ENCODE peak calls at places on chromosome 7, in four cellular contexts. M is fibroblast of lung, I is heart left ventricle, X is tibial artery. H is an unnamed sample.
A peak's percentile ranks its signal among the peaks of the same experiment; 100 is the strongest.

GRCh38 chr7:80634505-80634904 is 3.9 kb upstream of the CD36 start:
- DNase-seq in M (peak; percentile 97), I (no peak), X (no peak), H (peak; percentile 81)

GRCh38 chr7:149427096-149427680 is 33.7 kb downstream of the ZNF777 start:
- DNase-seq in M (no peak), I (no peak), X (no peak), H (no peak)

GRCh38 chr7:12764355-12765000 is 77.0 kb downstream of the ARL4A start:
- DNase-seq in M (no peak), I (no peak), X (no peak), H (no peak)

GRCh38 chr7:144814326-144814725 is 21.5 kb downstream of the TPK1 start:
- DNase-seq in M (no peak), I (no peak), X (no peak), H (no peak)

GRCh38 chr7:157691521-157692155 is 354.8 kb downstream of the DNAJB6 start:
- DNase-seq in M (no peak), I (peak; percentile 24), X (no peak), H (no peak)

GRCh38 chr7:123748171-123748733 is 551 bp downstream of the WASL start:
- DNase-seq in M (peak; percentile 42), I (peak; percentile 55), X (peak; percentile 40), H (no peak)

GRCh38 chr7:145511014-145511413 is 605.6 kb upstream of the CNTNAP2 start:
- DNase-seq in M (peak; percentile 47), I (no peak), X (no peak), H (no peak)

GRCh38 chr7:129739427-129739826 is 127.9 kb downstream of the NRF1 start:
- DNase-seq in M (no peak), I (peak; percentile 53), X (no peak), H (peak; percentile 16)

GRCh38 chr7:78015574-78016260 is 217.1 kb downstream of the PHTF2 start:
- DNase-seq in M (no peak), I (no peak), X (no peak), H (no peak)

GRCh38 chr7:134084488-134085144 is 42.5 kb upstream of the LRGUK start:
- DNase-seq in M (no peak), I (no peak), X (no peak), H (no peak)

GRCh38 chr7:54719425-54719824 is 39.6 kb downstream of the SEC61G start:
- DNase-seq in M (no peak), I (no peak), X (no peak), H (no peak)

GRCh38 chr7:4661871-4662270 is 20.2 kb upstream of the FOXK1 start:
- DNase-seq in M (peak; percentile 68), I (no peak), X (no peak), H (no peak)

GRCh38 chr7:154287370-154287769 is 235.2 kb downstream of the DPP6 start:
- DNase-seq in M (no peak), I (no peak), X (no peak), H (no peak)

GRCh38 chr7:156039971-156040677 is 227.9 kb upstream of the SHH start:
- DNase-seq in M (no peak), I (no peak), X (no peak), H (no peak)

GRCh38 chr7:97179454-97180104 is 62.1 kb downstream of the SDHAF3 start:
- DNase-seq in M (peak; percentile 72), I (peak; percentile 26), X (no peak), H (no peak)

GRCh38 chr7:115707236-115707635 is 323.3 kb downstream of the TFEC start:
- DNase-seq in M (peak; percentile 16), I (no peak), X (no peak), H (peak; percentile 28)

GRCh38 chr7:78510580-78511188 is 712.1 kb downstream of the PHTF2 start:
- DNase-seq in M (peak; percentile 71), I (no peak), X (no peak), H (no peak)

GRCh38 chr7:16712916-16713315 is 40.6 kb upstream of the TSPAN13 start:
- DNase-seq in M (no peak), I (no peak), X (no peak), H (no peak)

GRCh38 chr7:75650062-75650461 is 88.7 kb downstream of the HIP1 start:
- DNase-seq in M (no peak), I (no peak), X (no peak), H (no peak)

GRCh38 chr7:39228946-39229345 is 251.2 kb downstream of the POU6F2 start:
- DNase-seq in M (no peak), I (no peak), X (no peak), H (peak; percentile 3)

GRCh38 chr7:159329979-159330378 is 185.3 kb upstream of the VIPR2 start:
- DNase-seq in M (no peak), I (no peak), X (no peak), H (no peak)

GRCh38 chr7:44431091-44431608 is 59.3 kb downstream of the NUDCD3 start:
- DNase-seq in M (no peak), I (peak; percentile 34), X (no peak), H (no peak)

GRCh38 chr7:69670701-69671100 is 72.4 kb downstream of the AUTS2 start:
- DNase-seq in M (peak; percentile 19), I (no peak), X (no peak), H (peak; percentile 3)

GRCh38 chr7:159060440-159060839 is 84.2 kb downstream of the VIPR2 start:
- DNase-seq in M (no peak), I (no peak), X (no peak), H (no peak)

GRCh38 chr7:11573128-11573527 is 258.9 kb downstream of the THSD7A start:
- DNase-seq in M (no peak), I (no peak), X (no peak), H (no peak)

GRCh38 chr7:130961128-130961601 is 227.2 kb upstream of the KLF14 start:
- DNase-seq in M (peak; percentile 54), I (no peak), X (no peak), H (peak; percentile 79)

GRCh38 chr7:22435105-22435504 is 64.9 kb downstream of the STEAP1B start:
- DNase-seq in M (no peak), I (no peak), X (no peak), H (no peak)

GRCh38 chr7:128304212-128304611 is 39.5 kb downstream of the RBM28 start:
- DNase-seq in M (no peak), I (no peak), X (no peak), H (no peak)

GRCh38 chr7:98930921-98931320 is 52.6 kb downstream of the TRRAP start:
- DNase-seq in M (no peak), I (no peak), X (no peak), H (peak; percentile 36)

GRCh38 chr7:31074403-31074802 is 22.3 kb downstream of the ADCYAP1R1 start:
- DNase-seq in M (no peak), I (peak; percentile 81), X (peak; percentile 75), H (no peak)

GRCh38 chr7:100827330-100828226 is at the start of gene EPHB4:
- DNase-seq in M (peak; percentile 89), I (peak; percentile 88), X (peak; percentile 44), H (peak; percentile 78)

GRCh38 chr7:116232402-116232749 is 22.0 kb downstream of the TES start:
- DNase-seq in M (peak; percentile 43), I (no peak), X (no peak), H (no peak)

DNA sequence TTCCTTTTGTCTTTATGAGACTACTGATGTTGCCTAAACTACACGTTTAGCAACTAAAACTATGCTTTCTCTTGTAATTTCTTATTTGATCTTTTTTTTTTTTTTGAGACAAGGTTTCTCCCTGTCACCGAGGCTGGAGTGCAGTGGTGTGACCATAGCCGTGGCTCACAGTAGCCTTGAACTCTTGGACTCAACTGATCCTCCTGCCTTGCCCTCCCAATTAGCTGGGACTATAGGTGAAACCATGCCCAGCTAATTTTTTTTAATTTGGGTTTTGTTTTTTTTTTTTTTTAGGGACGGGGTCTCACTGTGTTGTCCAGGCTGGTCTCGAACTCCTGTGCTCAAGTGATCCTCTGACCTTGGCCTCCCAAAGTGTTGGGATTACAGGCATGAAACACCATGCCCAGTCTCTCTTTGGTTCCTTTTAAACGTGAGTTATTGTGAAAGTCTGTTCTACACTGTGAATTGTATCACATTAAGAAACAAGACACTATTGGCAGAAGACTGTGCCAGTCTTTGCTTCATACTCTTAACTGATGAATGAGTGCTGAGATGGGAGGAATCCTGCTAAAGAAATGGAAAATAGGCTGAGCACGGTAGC is 6.4 kb downstream of the TMEM248 start:
- DNase-seq in M (no peak), I (no peak), X (no peak), H (no peak)
- H3K4me1 ChIP-seq in M (no peaks in the 10 kb centered on the region), I (peaks cover 19% of the 10 kb centered on the region), X (peaks cover 18% of the 10 kb centered on the region), H (no peaks in the 10 kb centered on the region)

DNA sequence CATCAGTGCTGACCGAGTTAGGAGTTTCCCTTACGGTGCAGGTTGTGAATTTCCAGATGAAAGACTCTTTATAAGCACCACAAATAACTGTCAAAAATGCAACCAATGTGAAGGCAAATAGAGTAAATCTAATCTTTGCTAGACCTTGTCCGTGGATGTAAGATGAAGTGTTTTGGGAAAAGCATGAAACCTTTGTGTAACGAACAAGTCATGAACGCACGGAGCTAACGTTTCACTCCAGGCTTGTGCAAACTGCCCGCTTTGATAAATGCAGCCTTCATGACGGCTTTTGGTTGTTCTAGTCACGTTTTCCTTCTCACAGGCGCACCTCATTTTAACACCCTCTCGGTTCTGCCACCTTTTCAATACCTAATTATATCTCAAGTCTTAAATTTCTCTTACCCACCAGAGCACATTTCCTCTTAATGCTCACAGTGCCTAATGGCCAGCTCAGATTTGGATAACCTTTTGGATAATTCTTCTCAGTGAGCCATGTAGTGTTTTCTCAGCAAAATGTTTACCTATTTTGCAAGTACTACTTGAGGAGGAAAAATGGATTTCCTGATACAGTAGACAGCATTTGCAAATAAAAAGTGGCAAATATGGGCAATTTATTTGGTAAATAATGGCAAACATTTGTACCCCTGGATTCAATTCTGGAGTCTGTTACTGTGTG is 63.2 kb downstream of the HECW1 start:
- DNase-seq in M (no peak), I (no peak), X (no peak), H (no peak)
- TF ChIP-seq CTCF in M (no peak), I (no peak), X (no peak), H (no peak)

GRCh38 chr7:151243045-151243349 is 5.5 kb downstream of the SMARCD3 start:
- DNase-seq in M (no peak), I (no peak), X (no peak), H (no peak)
- H3K4me1 ChIP-seq in M (peaks cover 24% of the 10 kb centered on the region), I (peaks cover 36% of the 10 kb centered on the region), X (peaks cover 41% of the 10 kb centered on the region), H (no peaks in the 10 kb centered on the region)

GRCh38 chr7:107190090-107190489 is 21.3 kb downstream of the HBP1 start:
- DNase-seq in M (no peak), I (no peak), X (no peak), H (no peak)

GRCh38 chr7:107196834-107197610 is 28.2 kb downstream of the HBP1 start:
- DNase-seq in M (no peak), I (no peak), X (no peak), H (no peak)

GRCh38 chr7:107194051-107194450 is 25.2 kb downstream of the HBP1 start:
- DNase-seq in M (no peak), I (no peak), X (no peak), H (no peak)
- TF ChIP-seq CTCF in M (no peak), I (no peak), X (no peak), H (no peak)

DNA sequence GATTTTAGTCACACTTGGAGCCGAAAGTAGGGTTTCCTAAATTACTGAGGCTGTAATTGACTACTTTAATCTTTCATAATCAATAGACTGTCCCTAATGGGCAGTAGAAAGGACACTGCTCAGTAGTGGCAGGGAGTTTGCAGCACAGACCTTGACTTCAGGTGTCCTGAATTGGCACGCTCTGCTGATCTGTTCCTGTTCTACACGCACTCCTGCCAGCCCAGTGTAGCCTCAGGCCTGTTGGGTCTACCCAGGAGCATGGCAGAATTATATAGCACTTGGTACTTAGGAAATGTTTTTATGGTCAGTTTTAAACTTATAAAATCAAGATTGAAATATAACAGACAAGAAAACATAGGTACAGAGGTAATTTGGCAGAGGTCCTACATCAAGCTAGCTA is 9.0 kb downstream of the EIF4H start:
- DNase-seq in M (no peak), I (no peak), X (no peak), H (no peak)
- H3K4me1 ChIP-seq in M (peaks cover 11% of the 10 kb centered on the region), I (peaks cover 54% of the 10 kb centered on the region), X (peaks cover 63% of the 10 kb centered on the region), H (peaks cover 29% of the 10 kb centered on the region)